ENCODE peak calls at places on chromosomes 16 and 17, in four cellular contexts. N is NCI-H1417 treated with DMSO at 0.1 percent for 48 hours, P is fibroblast of villous mesenchyme, B is HS-27A. V is an unnamed sample.

GRCh38 chr16:30000768-30001631 is 5.0 kb downstream of the INO80E start:
- DNase-seq in B (no peak), P (no peak), N (no peak), V (no peak)

GRCh38 chr17:38559025-38559879 is 46.5 kb downstream of the SRCIN1 start:
- DNase-seq in B (no peak), P (peak), N (peak), V (peak)

GRCh38 chr17:55567240-55568216 is 56.3 kb upstream of the SMIM36 start:
- DNase-seq in B (no peak), P (peak), N (no peak), V (peak)

GRCh38 chr17:75876938-75877751 is 1.2 kb downstream of the TRIM47 start:
- DNase-seq in N (no peak), P (peak), B (no peak), V (peak)

GRCh38 chr17:16255481-16255901 is 38.5 kb downstream of the PIGL start:
- DNase-seq in N (no peak), P (peak), B (no peak), V (peak)

GRCh38 chr16:49967012-49967559 is 57.9 kb upstream of the CNEP1R1 start:
- DNase-seq in P (no peak), N (no peak), B (no peak), V (no peak)

GRCh38 chr17:72677108-72677507 is 415.4 kb downstream of the SLC39A11 start:
- DNase-seq in P (no peak), N (no peak), B (no peak), V (peak)

GRCh38 chr17:692116-692515 is 22.5 kb downstream of the VPS53 start:
- DNase-seq in P (peak), B (no peak), N (no peak), V (peak)

GRCh38 chr17:65527857-65528591 is 33.4 kb downstream of the AXIN2 start:
- DNase-seq in P (no peak), N (no peak), B (no peak), V (no peak)

GRCh38 chr16:57042157-57043111 is 49.9 kb upstream of the CPNE2 start:
- DNase-seq in B (no peak), P (no peak), N (no peak), V (peak)

GRCh38 chr17:81239714-81240555 is 817 bp downstream of the NDUFAF8 start:
- DNase-seq in B (no peak), P (no peak), N (no peak), V (peak)

GRCh38 chr17:78338860-78339259 is 21.0 kb downstream of the SOCS3 start:
- DNase-seq in B (no peak), P (no peak), N (no peak), V (no peak)

GRCh38 chr17:30333503-30334240 is at the start of gene TMIGD1:
- DNase-seq in N (no peak), B (no peak), P (no peak), V (no peak)

GRCh38 chr17:1112875-1113274 is 66.9 kb downstream of the ABR start:
- DNase-seq in B (no peak), P (no peak), N (no peak), V (no peak)

GRCh38 chr17:72008236-72008874 is 112.5 kb upstream of the SOX9 start:
- DNase-seq in N (no peak), P (no peak), B (no peak), V (peak)

GRCh38 chr16:81265658-81266451 is 27.4 kb downstream of the BCO1 start:
- DNase-seq in B (no peak), N (no peak), P (peak), V (peak)

V was measured in choroid plexus epithelial cell.